ENCODE peak calls at places on chromosomes 2 and 18, in six cellular contexts. One of them, this sample, is unnamed.

GRCh38 chr2:228688007-228688645 is 506.6 kb upstream of the SPHKAP start:
- DNase-seq in GM12878: no peak
- DNase-seq in K562: no peak
- DNase-seq in H1: no peak
- DNase-seq in HepG2: peak
- DNase-seq in A549: no peak
- DNase-seq in this sample: no peak

GRCh38 chr2:88735853-88736252 is 44.4 kb downstream of the RPIA start:
- DNase-seq in K562: peak
- DNase-seq in A549: no peak
- DNase-seq in HepG2: no peak
- DNase-seq in GM12878: no peak
- DNase-seq in H1: no peak
- DNase-seq in this sample: no peak

GRCh38 chr18:2655954-2656236 is 369 bp downstream of the SMCHD1 start:
- DNase-seq in GM12878: no peak
- DNase-seq in H1: no peak
- DNase-seq in HepG2: no peak
- DNase-seq in A549: peak
- DNase-seq in K562: no peak
- DNase-seq in this sample: no peak

GRCh38 chr2:240501531-240501991 is 56.2 kb downstream of the ANKMY1 start:
- DNase-seq in HepG2: no peak
- DNase-seq in H1: no peak
- DNase-seq in K562: no peak
- DNase-seq in GM12878: no peak
- DNase-seq in A549: no peak
- DNase-seq in this sample: peak

GRCh38 chr18:8707946-8708345 is 2.6 kb downstream of the MTCL1 start:
- DNase-seq in A549: no peak
- DNase-seq in GM12878: no peak
- DNase-seq in K562: no peak
- DNase-seq in H1: no peak
- DNase-seq in HepG2: peak
- DNase-seq in this sample: no peak

GRCh38 chr2:27095745-27096651 is 9.4 kb downstream of the KHK start:
- DNase-seq in HepG2: peak
- DNase-seq in K562: peak
- DNase-seq in A549: peak
- DNase-seq in GM12878: no peak
- DNase-seq in H1: peak
- DNase-seq in this sample: peak

GRCh38 chr2:98348066-98348561 is 1.9 kb downstream of the CNGA3 start:
- DNase-seq in K562: no peak
- DNase-seq in GM12878: no peak
- DNase-seq in H1: peak
- DNase-seq in HepG2: no peak
- DNase-seq in A549: no peak
- DNase-seq in this sample: peak

GRCh38 chr2:221779614-221780067 is 207.5 kb upstream of the EPHA4 start:
- DNase-seq in HepG2: no peak
- DNase-seq in GM12878: no peak
- DNase-seq in A549: no peak
- DNase-seq in K562: no peak
- DNase-seq in H1: no peak
- DNase-seq in this sample: no peak

GRCh38 chr2:171294608-171295007 is 133.9 kb upstream of the TLK1 start:
- DNase-seq in A549: no peak
- DNase-seq in H1: no peak
- DNase-seq in HepG2: no peak
- DNase-seq in GM12878: no peak
- DNase-seq in K562: no peak
- DNase-seq in this sample: no peak

GRCh38 chr2:197929008-197929885 is 124.9 kb downstream of the PLCL1 start:
- DNase-seq in GM12878: no peak
- DNase-seq in A549: no peak
- DNase-seq in K562: peak
- DNase-seq in HepG2: no peak
- DNase-seq in H1: no peak
- DNase-seq in this sample: no peak

GRCh38 chr2:68467077-68467960 is at the start of the genes APLF and FBXO48:
- DNase-seq in GM12878: peak
- DNase-seq in HepG2: peak
- DNase-seq in A549: peak
- DNase-seq in H1: peak
- DNase-seq in K562: peak
- DNase-seq in this sample: peak

GRCh38 chr2:68469935-68470334 is 2.5 kb downstream of the APLF start:
- DNase-seq in HepG2: peak
- DNase-seq in H1: no peak
- DNase-seq in GM12878: no peak
- DNase-seq in K562: no peak
- DNase-seq in A549: no peak
- DNase-seq in this sample: no peak

GRCh38 chr2:68466778-68467076 is 367 bp downstream of the FBXO48 start:
- DNase-seq in H1: no peak
- DNase-seq in K562: no peak
- DNase-seq in A549: no peak
- DNase-seq in GM12878: no peak
- DNase-seq in HepG2: no peak
- DNase-seq in this sample: no peak

GRCh38 chr2:68466361-68466777 is 725 bp downstream of the FBXO48 start:
- DNase-seq in K562: peak
- DNase-seq in H1: no peak
- DNase-seq in HepG2: peak
- DNase-seq in GM12878: no peak
- DNase-seq in A549: peak
- DNase-seq in this sample: no peak

GRCh38 chr2:68468801-68469200 is 1.4 kb downstream of the APLF start:
- DNase-seq in A549: no peak
- DNase-seq in HepG2: no peak
- DNase-seq in GM12878: no peak
- DNase-seq in K562: no peak
- DNase-seq in H1: no peak
- DNase-seq in this sample: no peak
- TF ChIP-seq CHD2 in A549: no peak
- TF ChIP-seq CHD2 in HepG2: no peak
- TF ChIP-seq CHD2 in GM12878: no peak
- TF ChIP-seq CHD2 in K562: no peak
- TF ChIP-seq CHD2 in H1: no peak
- TF ChIP-seq CHD2 in this sample: no peak

DNA sequence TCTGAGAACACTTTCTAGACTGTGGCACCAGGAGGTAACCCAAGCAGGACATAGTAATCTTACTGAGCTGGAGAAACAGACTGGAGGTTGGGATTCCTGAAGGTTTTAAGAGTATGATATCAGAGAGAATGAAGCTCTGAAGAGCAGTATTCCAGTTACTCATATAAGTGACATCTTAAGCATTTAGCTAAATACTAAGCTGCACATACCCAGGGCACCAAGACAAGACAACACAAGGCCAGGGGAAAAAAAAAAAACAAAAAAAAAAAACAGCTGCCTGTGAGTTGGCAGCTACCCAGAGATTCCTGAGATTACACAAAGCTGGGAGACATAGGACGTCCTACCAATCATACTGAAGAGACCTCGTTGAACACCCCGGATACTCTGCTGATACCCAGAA is 175.8 kb downstream of the SRBD1 start:
- DNase-seq in A549: no peak
- DNase-seq in K562: no peak
- DNase-seq in H1: no peak
- DNase-seq in GM12878: no peak
- DNase-seq in HepG2: no peak
- DNase-seq in this sample: peak
- TF ChIP-seq CHD2 in A549: no peak
- TF ChIP-seq CHD2 in K562: no peak
- TF ChIP-seq CHD2 in H1: no peak
- TF ChIP-seq CHD2 in GM12878: no peak
- TF ChIP-seq CHD2 in HepG2: no peak
- TF ChIP-seq CHD2 in this sample: no peak

DNA sequence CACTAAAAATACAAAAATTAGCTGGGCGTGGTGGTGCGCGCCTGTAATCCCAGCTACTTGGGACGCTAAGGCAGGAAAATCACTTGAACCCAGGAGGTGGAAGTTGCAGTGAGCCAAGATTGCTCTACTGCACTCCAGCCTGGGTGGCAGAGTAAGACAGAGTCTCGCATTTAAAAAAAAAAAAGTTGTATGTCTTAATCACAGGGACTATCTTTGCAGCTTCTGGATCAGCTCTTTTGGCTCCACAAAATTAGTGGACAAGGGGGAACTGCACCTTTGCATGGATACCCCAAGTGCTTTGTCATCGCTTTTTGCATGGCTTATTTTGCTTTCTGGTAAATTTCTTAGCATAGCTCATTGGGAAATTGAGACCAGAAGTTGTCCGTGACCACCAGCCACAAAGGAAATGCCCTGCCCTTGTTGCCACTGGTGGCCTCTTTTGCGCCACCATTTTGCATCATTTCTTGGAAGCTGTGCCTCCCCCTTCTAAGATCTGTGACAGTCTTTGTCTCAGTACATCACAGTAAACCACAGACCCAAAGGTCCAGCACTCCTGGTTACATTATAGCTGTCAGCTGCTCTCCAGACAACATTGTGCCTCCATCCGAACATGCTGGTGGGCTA is 43.9 kb upstream of the PCBP1 start:
- DNase-seq in A549: no peak
- DNase-seq in K562: no peak
- DNase-seq in GM12878: no peak
- DNase-seq in H1: no peak
- DNase-seq in HepG2: no peak
- DNase-seq in this sample: no peak
- TF ChIP-seq CHD2 in A549: no peak
- TF ChIP-seq CHD2 in K562: no peak
- TF ChIP-seq CHD2 in GM12878: no peak
- TF ChIP-seq CHD2 in H1: no peak
- TF ChIP-seq CHD2 in HepG2: no peak
- TF ChIP-seq CHD2 in this sample: no peak

DNA sequence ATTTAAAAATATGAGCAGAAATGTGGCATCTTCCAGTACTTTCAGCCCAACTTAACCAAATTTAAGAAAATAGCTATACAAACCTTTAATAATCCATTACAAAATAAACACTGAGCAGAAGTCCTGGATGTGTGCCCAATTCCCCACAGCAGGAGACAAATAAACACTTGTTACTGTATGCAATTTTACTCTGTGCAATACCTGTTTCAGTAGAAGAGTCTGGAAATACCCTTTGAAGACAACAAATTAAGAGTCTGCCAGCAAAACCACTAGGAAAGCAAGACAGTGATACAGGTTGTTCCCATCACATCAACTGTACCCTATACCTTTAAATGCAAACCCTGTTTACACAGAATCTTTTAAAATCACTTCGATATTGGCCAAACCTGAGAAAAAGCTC is 41.4 kb upstream of the RNU4ATAC start:
- DNase-seq in K562: no peak
- DNase-seq in A549: no peak
- DNase-seq in GM12878: peak
- DNase-seq in H1: no peak
- DNase-seq in HepG2: peak
- DNase-seq in this sample: no peak
- TF ChIP-seq CHD2 in K562: no peak
- TF ChIP-seq CHD2 in A549: no peak
- TF ChIP-seq CHD2 in GM12878: no peak
- TF ChIP-seq CHD2 in H1: no peak
- TF ChIP-seq CHD2 in HepG2: no peak
- TF ChIP-seq CHD2 in this sample: no peak

GRCh38 chr2:238167344-238167715 is 8.6 kb downstream of the ERFE start:
- DNase-seq in HepG2: no peak
- DNase-seq in GM12878: no peak
- DNase-seq in H1: no peak
- DNase-seq in K562: no peak
- DNase-seq in A549: no peak
- DNase-seq in this sample: no peak

GRCh38 chr2:238167761-238168160 is 9.0 kb downstream of the ERFE start:
- DNase-seq in K562: peak
- DNase-seq in H1: no peak
- DNase-seq in A549: no peak
- DNase-seq in HepG2: no peak
- DNase-seq in GM12878: no peak
- DNase-seq in this sample: peak

GRCh38 chr2:238165288-238165921 is 6.6 kb downstream of the ERFE start:
- DNase-seq in H1: no peak
- DNase-seq in HepG2: no peak
- DNase-seq in K562: no peak
- DNase-seq in A549: no peak
- DNase-seq in GM12878: no peak
- DNase-seq in this sample: peak

GRCh38 chr2:238168196-238168815 is 9.5 kb downstream of the ERFE start:
- DNase-seq in A549: no peak
- DNase-seq in K562: peak
- DNase-seq in GM12878: no peak
- DNase-seq in HepG2: no peak
- DNase-seq in H1: no peak
- DNase-seq in this sample: peak

GRCh38 chr2:238166391-238167343 is 7.9 kb downstream of the ERFE start:
- DNase-seq in GM12878: no peak
- DNase-seq in H1: no peak
- DNase-seq in K562: no peak
- DNase-seq in A549: no peak
- DNase-seq in HepG2: no peak
- DNase-seq in this sample: peak
- TF ChIP-seq CHD2 in GM12878: no peak
- TF ChIP-seq CHD2 in H1: no peak
- TF ChIP-seq CHD2 in K562: no peak
- TF ChIP-seq CHD2 in A549: no peak
- TF ChIP-seq CHD2 in HepG2: no peak
- TF ChIP-seq CHD2 in this sample: no peak

DNA sequence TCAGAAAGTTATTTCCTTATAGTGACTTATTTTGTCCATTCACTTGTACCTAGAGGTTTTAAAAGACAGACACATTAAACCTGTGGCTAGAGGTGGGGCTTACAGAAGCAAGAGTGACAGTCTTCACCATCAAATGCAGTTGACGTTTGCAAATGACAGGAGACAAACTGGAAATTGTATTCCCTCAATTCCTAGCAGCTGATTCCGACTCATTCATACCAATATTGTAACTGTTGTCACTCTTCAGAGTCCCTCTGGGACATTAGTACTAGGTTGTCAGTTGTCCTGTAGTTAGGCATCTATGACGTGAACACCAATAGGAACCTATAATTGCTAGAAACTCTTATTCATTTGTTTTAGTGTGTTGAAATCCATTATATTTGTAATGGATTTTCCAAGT is 794.7 kb downstream of the DCC start:
- DNase-seq in HepG2: no peak
- DNase-seq in K562: no peak
- DNase-seq in A549: no peak
- DNase-seq in GM12878: no peak
- DNase-seq in H1: no peak
- DNase-seq in this sample: no peak
- TF ChIP-seq CHD2 in HepG2: no peak
- TF ChIP-seq CHD2 in K562: no peak
- TF ChIP-seq CHD2 in A549: no peak
- TF ChIP-seq CHD2 in GM12878: no peak
- TF ChIP-seq CHD2 in H1: no peak
- TF ChIP-seq CHD2 in this sample: no peak

This sample was measured in SK-N-SH.